ENCODE peak calls at places on chromosomes 13 and 19, in six cellular contexts. F is body of pancreas; L is naive thymus-derived CD4-positive, alpha-beta T cell; M is gastrocnemius medialis; U is AG04450; S is ovary. O is an unnamed sample.
A peak's percentile ranks its signal among the peaks of the same experiment; 100 is the strongest.

GRCh38 chr13:45333973-45334922 is 6.7 kb downstream of the TPT1 start:
- DNase-seq in M (no peak), S (no peak), F (no peak), L (peak; percentile 40), U (no peak), O (no peak)

GRCh38 chr13:31043891-31044657 is 111.6 kb downstream of the TEX26 start:
- DNase-seq in S (peak; percentile 77), F (peak; percentile 76), U (peak; percentile 57), L (peak; percentile 79), M (peak; percentile 52), O (peak; percentile 42)

GRCh38 chr13:34412817-34413365 is 529.2 kb upstream of the NBEA start:
- DNase-seq in S (no peak), L (no peak), U (no peak), M (no peak), F (no peak), O (no peak)

GRCh38 chr19:15256708-15257331 is 24.6 kb upstream of the EPHX3 start:
- DNase-seq in U (no peak), F (no peak), S (no peak), L (no peak), M (no peak), O (no peak)

GRCh38 chr13:30108913-30109237 is 198.5 kb downstream of the KATNAL1 start:
- DNase-seq in L (no peak), U (no peak), M (no peak), F (peak; percentile 73), S (no peak), O (no peak)

GRCh38 chr19:6707011-6707657 is 13.3 kb downstream of the C3 start:
- DNase-seq in L (no peak), S (no peak), M (no peak), U (no peak), F (no peak), O (no peak)

GRCh38 chr13:53382008-53382407 is 353.4 kb downstream of the OLFM4 start:
- DNase-seq in U (no peak), F (no peak), S (no peak), M (no peak), L (no peak), O (no peak)

GRCh38 chr19:18313398-18313797 is 9.5 kb downstream of the LSM4 start:
- DNase-seq in U (no peak), L (no peak), S (no peak), F (no peak), M (no peak), O (no peak)

GRCh38 chr13:102392810-102393209 is 9.0 kb downstream of the FGF14 start:
- DNase-seq in M (no peak), F (no peak), U (no peak), L (no peak), S (no peak), O (no peak)

GRCh38 chr19:55626350-55626749 is 2.0 kb upstream of the ZNF784 start:
- DNase-seq in M (no peak), S (no peak), U (no peak), L (peak; percentile 57), F (no peak), O (no peak)

GRCh38 chr19:10305139-10305806 is 4.3 kb downstream of the ZGLP1 start:
- DNase-seq in F (no peak), U (no peak), S (no peak), M (no peak), L (no peak), O (no peak)

GRCh38 chr19:38059897-38060296 is 152.9 kb downstream of the SIPA1L3 start:
- DNase-seq in F (no peak), S (no peak), L (no peak), U (no peak), M (no peak), O (no peak)

GRCh38 chr13:50843256-50844043 is at the start of gene DLEU7:
- DNase-seq in S (no peak), U (no peak), M (no peak), F (no peak), L (no peak), O (no peak)

DNA sequence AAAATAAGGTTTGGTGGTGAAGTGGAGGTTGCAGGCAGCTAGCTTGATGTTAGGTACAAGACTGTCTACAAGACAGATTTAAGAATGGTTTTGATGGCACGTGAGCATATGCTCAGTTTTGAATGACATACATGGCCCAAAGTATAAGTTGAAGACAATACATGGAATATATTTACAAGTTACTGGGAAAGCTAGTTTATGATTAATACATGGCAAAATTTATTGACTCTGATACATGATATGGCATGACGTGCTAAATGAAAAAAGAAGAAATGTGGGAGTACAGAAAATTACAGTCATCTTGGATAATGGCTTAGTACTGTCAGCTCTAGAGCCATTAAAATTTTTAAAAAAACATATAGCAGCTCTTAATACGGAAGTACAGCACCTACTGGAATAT is 4.4 kb downstream of the KLF5 start:
- DNase-seq in L (no peak), M (no peak), U (no peak), F (no peak), S (no peak), O (no peak)
- H3K27ac ChIP-seq in L (no peak overlapping the region), M (no peak overlapping the region), U (no peak overlapping the region), F (no peak overlapping the region), S (no peak overlapping the region), O (no peak overlapping the region)

GRCh38 chr19:2615782-2616181 is 86.7 kb downstream of the GNG7 start:
- DNase-seq in U (no peak), F (no peak), L (no peak), M (no peak), S (no peak), O (no peak)
- H3K27ac ChIP-seq in U (no peak overlapping the region), F (no peak overlapping the region), L (no peak overlapping the region), M (no peak overlapping the region), S (no peak overlapping the region), O (peak overlapping the region; percentile 21)

GRCh38 chr13:110539894-110540293 is 21.6 kb downstream of the RAB20 start:
- DNase-seq in L (no peak), U (no peak), F (no peak), M (no peak), S (no peak), O (no peak)
- H3K27ac ChIP-seq in L (no peak overlapping the region), U (no peak overlapping the region), F (no peak overlapping the region), M (no peak overlapping the region), S (no peak overlapping the region), O (no peak overlapping the region)

GRCh38 chr13:40776232-40776631 is 5.2 kb upstream of the MRPS31 start:
- DNase-seq in U (no peak), F (no peak), M (no peak), S (no peak), L (no peak), O (no peak)

GRCh38 chr13:40777166-40777956 is 6.4 kb upstream of the MRPS31 start:
- DNase-seq in L (peak; percentile 44), U (no peak), S (no peak), F (peak; percentile 40), M (no peak), O (no peak)

GRCh38 chr13:40777957-40778235 is 6.9 kb upstream of the MRPS31 start:
- DNase-seq in F (no peak), U (no peak), M (no peak), S (no peak), L (no peak), O (no peak)

GRCh38 chr13:40774672-40775071 is 3.7 kb upstream of the MRPS31 start:
- DNase-seq in S (no peak), F (no peak), M (no peak), U (no peak), L (no peak), O (no peak)

DNA sequence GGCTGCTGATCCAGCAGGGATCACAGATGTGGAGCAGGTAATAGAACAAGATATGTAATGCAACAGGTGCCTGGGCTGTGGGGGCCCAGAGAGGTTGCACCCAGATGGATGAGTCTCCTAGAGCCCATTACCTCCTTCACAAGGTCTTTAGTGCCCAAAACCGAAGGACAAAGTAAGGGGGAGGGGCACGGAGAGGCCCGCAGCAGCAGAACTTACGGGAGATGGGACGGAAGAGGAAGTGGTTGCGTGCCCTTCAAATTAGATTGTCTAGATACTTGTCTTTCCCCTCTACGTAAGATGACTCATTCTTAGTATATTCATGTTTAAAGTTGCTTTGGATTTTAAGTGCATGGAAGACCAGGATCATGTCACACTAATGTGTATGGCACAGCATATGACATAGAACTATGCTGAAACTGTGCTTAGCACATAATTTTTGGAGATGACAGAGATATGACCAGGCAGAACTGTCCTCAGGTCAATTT is 5.7 kb upstream of the MRPS31 start:
- DNase-seq in M (no peak), S (no peak), F (no peak), L (peak; percentile 68), U (no peak), O (no peak)
- H3K27ac ChIP-seq in M (peak overlapping the region; percentile 48), S (no peak overlapping the region), F (no peak overlapping the region), L (peak overlapping the region; percentile 61), U (no peak overlapping the region), O (no peak overlapping the region)

GRCh38 chr19:47601180-47601904 is 7.6 kb upstream of the BICRA start:
- DNase-seq in S (no peak), M (peak; percentile 41), L (no peak), F (peak; percentile 52), U (no peak), O (no peak)
- H3K27ac ChIP-seq in S (no peak overlapping the region), M (peak overlapping the region; percentile 94), L (no peak overlapping the region), F (peak overlapping the region; percentile 60), U (no peak overlapping the region), O (no peak overlapping the region)

DNA sequence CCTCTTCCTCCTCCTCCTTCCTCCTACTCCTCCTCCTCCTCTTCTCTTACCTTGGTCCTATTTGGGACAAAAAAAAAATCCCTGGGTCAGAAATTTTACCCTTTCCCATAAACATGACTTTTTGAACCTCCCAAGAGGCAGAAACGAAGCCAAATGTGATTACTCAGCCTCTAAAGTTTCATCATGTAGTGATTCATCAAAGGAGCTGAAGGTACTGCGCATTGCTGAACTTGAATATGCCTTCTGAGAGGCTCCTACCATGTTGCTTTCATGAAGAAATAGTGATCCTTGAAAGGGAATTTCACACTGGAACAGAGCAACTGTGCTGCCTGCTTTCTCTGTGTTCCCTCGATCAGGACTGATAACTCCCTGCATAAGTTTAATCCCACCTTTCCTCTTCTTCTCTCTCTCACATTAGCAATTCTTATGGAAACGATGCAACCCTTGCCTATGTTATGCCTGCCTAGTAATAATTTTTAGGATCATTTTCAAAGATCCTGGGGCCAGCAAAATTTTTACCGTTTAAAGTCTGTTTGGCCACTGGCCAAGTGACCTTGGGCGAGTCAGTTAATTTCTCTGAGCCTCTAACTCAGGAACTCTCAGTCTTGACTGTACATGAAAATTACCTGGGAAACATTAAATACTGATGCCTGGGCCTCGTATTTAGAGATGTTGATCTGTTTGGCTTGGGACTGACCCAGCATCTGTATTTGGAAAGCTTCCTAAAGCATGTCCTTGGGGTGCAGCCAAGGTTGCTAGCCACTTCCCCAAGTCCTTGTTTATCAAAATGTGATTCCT is 149.5 kb downstream of the DCT start:
- DNase-seq in F (peak; percentile 17), S (peak; percentile 43), M (peak; percentile 17), U (peak; percentile 70), L (no peak), O (no peak)
- H3K27ac ChIP-seq in F (no peak overlapping the region), S (peak overlapping the region; percentile 77), M (peak overlapping the region; percentile 38), U (peak overlapping the region; percentile 49), L (no peak overlapping the region), O (no peak overlapping the region)

O was measured in substantia nigra.